ENCODE peak calls at places on chromosomes 7 and 10, in six cellular contexts. U is Peyer's patch, S is HCT116, B is IMR-90, A is BJ, E is lower leg skin. Q is an unnamed sample.

GRCh38 chr7:50660040-50660829 is 95.0 kb upstream of the DDC start:
- DNase-seq in U (no peak), S (no peak), B (no peak), A (no peak), E (no peak), Q (no peak)

GRCh38 chr7:32218741-32219283 is 148.6 kb upstream of the PDE1C start:
- DNase-seq in U (no peak), S (no peak), B (no peak), A (no peak), E (no peak), Q (no peak)

GRCh38 chr7:5041047-5041446 is 4.6 kb upstream of the RBAK start:
- DNase-seq in U (no peak), S (no peak), B (no peak), A (no peak), E (no peak), Q (no peak)

GRCh38 chr10:32104622-32105509 is 48.6 kb upstream of the KIF5B start:
- DNase-seq in U (no peak), S (no peak), B (peak), A (peak), E (no peak), Q (no peak)

GRCh38 chr10:58998924-58999713 is 177.3 kb upstream of the PHYHIPL start:
- DNase-seq in U (no peak), S (no peak), B (no peak), A (no peak), E (peak), Q (no peak)

GRCh38 chr10:62380002-62380401 is 5.8 kb downstream of the ZNF365 start:
- DNase-seq in U (no peak), S (peak), B (peak), A (peak), E (no peak), Q (no peak)

GRCh38 chr10:125783957-125784356 is 8.3 kb upstream of the MMP21 start:
- DNase-seq in U (no peak), S (no peak), B (peak), A (no peak), E (no peak), Q (no peak)

GRCh38 chr10:132478341-132479023 is 59.1 kb upstream of the INPP5A start:
- DNase-seq in U (peak), S (no peak), B (no peak), A (no peak), E (no peak), Q (no peak)

GRCh38 chr7:73521636-73522080 is 435 bp downstream of the BAZ1B start:
- DNase-seq in U (no peak), S (no peak), B (peak), A (no peak), E (no peak), Q (no peak)

GRCh38 chr10:70832852-70833542 is 17.2 kb downstream of the SGPL1 start:
- DNase-seq in U (no peak), S (no peak), B (peak), A (peak), E (no peak), Q (peak)

GRCh38 chr7:66164356-66164755 is 40.8 kb upstream of the TPST1 start:
- DNase-seq in U (no peak), S (no peak), B (no peak), A (no peak), E (no peak), Q (no peak)

GRCh38 chr7:155322530-155322929 is 24.9 kb downstream of the INSIG1 start:
- DNase-seq in U (no peak), S (no peak), B (no peak), A (no peak), E (no peak), Q (no peak)

GRCh38 chr10:83214178-83214577 is 925.1 kb upstream of the GHITM start:
- DNase-seq in U (no peak), S (no peak), B (no peak), A (no peak), E (no peak), Q (no peak)

GRCh38 chr10:132011027-132011426 is 29.3 kb upstream of the BNIP3 start:
- DNase-seq in U (no peak), S (no peak), B (no peak), A (no peak), E (no peak), Q (no peak)

GRCh38 chr10:5976689-5977470 is 463 bp downstream of the IL15RA start:
- DNase-seq in U (peak), S (peak), B (peak), A (no peak), E (peak), Q (no peak)

GRCh38 chr10:33982995-33983394 is 648.5 kb upstream of the NRP1 start:
- DNase-seq in U (no peak), S (no peak), B (peak), A (no peak), E (no peak), Q (no peak)

GRCh38 chr7:51645707-51646298 is 329.2 kb upstream of the COBL start:
- DNase-seq in U (no peak), S (no peak), B (no peak), A (no peak), E (no peak), Q (no peak)

GRCh38 chr7:124255041-124255667 is 222.3 kb upstream of the TMEM229A start:
- DNase-seq in U (no peak), S (no peak), B (no peak), A (no peak), E (no peak), Q (no peak)

GRCh38 chr10:100209303-100209702 is 20.1 kb downstream of the CHUK start:
- DNase-seq in U (no peak), S (no peak), B (peak), A (no peak), E (no peak), Q (no peak)

DNA sequence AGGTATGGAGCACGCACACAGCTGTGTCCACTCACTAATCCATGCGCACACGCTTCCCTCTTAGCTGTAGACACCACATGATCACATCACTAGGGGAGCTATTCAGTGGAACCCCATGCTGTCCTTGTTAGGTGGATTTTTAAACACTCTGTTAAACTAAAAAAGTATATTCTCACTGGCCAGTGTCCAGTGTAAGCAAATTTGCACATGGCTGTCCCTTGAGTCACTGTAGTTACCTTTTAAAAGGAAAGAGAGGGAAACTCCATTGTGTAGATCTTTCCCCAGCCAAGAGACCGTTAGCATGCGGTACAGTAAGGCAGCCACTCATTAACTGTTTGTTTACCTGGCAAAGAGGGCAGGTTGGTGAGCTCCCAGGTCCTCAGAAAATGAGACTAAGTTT is 81.6 kb upstream of the INSYN2A start:
- DNase-seq in U (no peak), S (no peak), B (peak), A (peak), E (no peak), Q (peak)
- TF ChIP-seq CTCF in U (no peak), S (no peak), B (no peak), A (peak), E (no peak), Q (no peak)

GRCh38 chr7:151023211-151023610 is 1.1 kb downstream of the ATG9B start:
- DNase-seq in U (no peak), S (no peak), B (no peak), A (no peak), E (no peak), Q (no peak)

GRCh38 chr7:151020231-151020630 is 4.1 kb downstream of the ATG9B start:
- DNase-seq in U (no peak), S (no peak), B (no peak), A (no peak), E (no peak), Q (no peak)

GRCh38 chr7:151025924-151026671 is 1.8 kb upstream of the ATG9B start:
- DNase-seq in U (no peak), S (no peak), B (peak), A (no peak), E (no peak), Q (no peak)

GRCh38 chr7:151028131-151028947 is at the start of gene ABCB8:
- DNase-seq in U (peak), S (peak), B (peak), A (peak), E (peak), Q (peak)

GRCh38 chr7:151024435-151025056 is at the start of gene ATG9B:
- DNase-seq in U (no peak), S (no peak), B (no peak), A (no peak), E (no peak), Q (no peak)
- H3K4me3 ChIP-seq in U (no peak), S (peak), B (no peak), A (no peak), E (no peak), Q (no peak)

DNA sequence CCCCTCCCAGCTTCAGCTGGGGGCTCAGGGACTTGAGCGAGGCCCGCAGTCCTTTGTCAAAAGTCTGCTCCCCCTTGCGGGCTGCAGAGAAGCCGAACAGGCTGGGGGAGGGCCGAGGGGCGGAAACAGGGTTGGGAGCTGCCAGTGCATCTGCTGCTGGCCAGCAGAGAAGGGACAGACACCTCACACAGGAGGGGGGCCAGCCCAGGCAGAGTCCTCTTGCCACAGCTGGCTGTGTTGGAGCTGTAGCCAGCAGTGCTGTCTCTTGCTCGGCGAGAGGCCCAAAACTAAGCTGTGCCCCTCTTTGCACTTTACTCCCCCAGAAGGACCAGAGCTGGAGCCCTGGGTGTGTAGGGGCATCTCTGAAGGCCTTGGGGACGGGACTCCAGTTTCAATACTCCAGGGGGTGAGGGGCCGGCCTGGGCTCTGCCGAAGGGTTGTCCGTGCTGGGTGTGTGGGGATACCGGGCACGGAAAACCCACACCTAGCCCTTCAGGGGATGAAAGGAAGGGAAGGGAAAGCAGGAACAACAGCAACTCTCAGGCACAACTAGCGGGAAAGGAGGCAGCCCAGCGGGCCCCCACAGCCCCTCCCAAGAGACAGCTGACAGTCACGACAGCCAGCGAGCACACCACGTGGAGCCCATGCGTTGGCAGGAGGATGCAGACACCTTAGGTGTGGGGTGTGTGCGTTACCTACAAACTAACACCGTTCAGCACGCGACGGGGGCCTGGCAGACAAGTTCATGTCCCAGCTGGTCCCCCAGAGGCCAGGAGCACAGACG is 17.8 kb downstream of the YKT6 start:
- DNase-seq in U (no peak), S (no peak), B (no peak), A (no peak), E (no peak), Q (no peak)
- TF ChIP-seq CTCF in U (no peak), S (no peak), B (peak), A (peak), E (no peak), Q (peak)

DNA sequence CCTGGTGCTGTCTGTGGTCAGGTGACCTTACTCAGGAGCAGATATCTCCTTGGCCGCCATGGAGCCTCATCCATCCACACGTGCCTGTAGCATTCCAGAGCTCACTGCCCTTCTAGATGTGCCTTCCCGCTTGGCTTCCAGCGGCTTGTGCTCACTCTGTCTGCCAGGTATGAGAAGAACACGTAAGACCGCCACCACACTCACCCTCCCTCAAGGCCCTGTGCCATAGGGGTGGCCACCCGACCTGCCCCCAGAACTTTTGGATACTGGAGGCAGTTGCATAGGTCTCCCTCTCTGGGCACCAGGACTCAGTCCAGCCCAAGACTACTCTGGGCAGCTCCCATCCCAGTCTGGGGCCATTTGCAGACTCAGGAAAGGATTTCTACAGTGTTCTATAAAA is 4.1 kb downstream of the MARVELD1 start:
- DNase-seq in U (peak), S (no peak), B (no peak), A (no peak), E (no peak), Q (no peak)
- H3K4me3 ChIP-seq in U (no peak), S (no peak), B (no peak), A (no peak), E (no peak), Q (no peak)

DNA sequence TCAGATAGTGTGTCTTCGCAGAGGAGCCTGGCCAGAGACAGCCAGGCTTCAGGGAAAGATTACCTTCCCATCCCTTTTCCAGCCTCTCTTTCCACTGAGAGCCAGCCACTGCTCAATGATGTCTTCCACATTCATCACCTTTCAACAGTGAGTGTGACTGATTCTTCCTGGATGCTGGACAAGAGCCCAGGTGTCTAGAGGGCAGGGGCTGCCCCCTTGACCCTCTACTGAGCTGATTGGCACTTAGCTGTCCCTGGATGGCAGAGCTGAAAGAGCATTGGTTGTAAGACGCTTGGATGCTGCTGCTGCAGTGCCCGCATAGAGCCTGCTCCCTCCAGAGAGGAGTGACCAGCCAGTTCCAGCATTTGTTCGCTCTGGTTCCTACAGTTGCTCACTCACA is 109.1 kb downstream of the ITGB8 start:
- DNase-seq in U (no peak), S (no peak), B (no peak), A (no peak), E (no peak), Q (no peak)
- TF ChIP-seq CTCF in U (no peak), S (no peak), B (no peak), A (no peak), E (no peak), Q (no peak)

GRCh38 chr10:128310966-128311658 is 184.9 kb upstream of the MKI67 start:
- DNase-seq in U (no peak), S (no peak), B (no peak), A (no peak), E (no peak), Q (no peak)
- H3K4me3 ChIP-seq in U (no peak), S (no peak), B (no peak), A (no peak), E (no peak), Q (no peak)

GRCh38 chr7:79245623-79246249 is 207.7 kb downstream of the MAGI2 start:
- DNase-seq in U (no peak), S (no peak), B (no peak), A (no peak), E (no peak), Q (no peak)
- TF ChIP-seq CTCF in U (no peak), S (no peak), B (no peak), A (no peak), E (no peak), Q (no peak)

GRCh38 chr7:135855836-135856235 is 107.2 kb upstream of the FAM180A start:
- DNase-seq in U (no peak), S (no peak), B (no peak), A (no peak), E (no peak), Q (no peak)
- H3K4me3 ChIP-seq in U (no peak), S (no peak), B (no peak), A (no peak), E (no peak), Q (no peak)

Q was measured in AG04449.